ENCODE peak calls at places on chromosome 1, in nine cellular contexts. M, R, L, X, H, A, Z, T and U are unnamed samples. For H3K4me1, the result is how much of the 10 kb centered on the place peaks cover.

GRCh38 chr1:218478336-218478735 is 133.2 kb downstream of the TGFB2 start:
- DNase-seq in Z (no peak), R (no peak), T (no peak), X (no peak), H (no peak), M (no peak), L (no peak), A (no peak), U (no peak)

GRCh38 chr1:111628153-111628552 is 8.6 kb downstream of the RAP1A start:
- DNase-seq in X (no peak), R (no peak), A (no peak), T (no peak), M (peak), Z (no peak), H (no peak), L (no peak), U (no peak)

GRCh38 chr1:155207578-155208405 is at the start of gene THBS3:
- DNase-seq in R (no peak), L (no peak), X (peak), H (peak), A (peak), Z (peak), M (peak), T (peak), U (peak)

GRCh38 chr1:158329807-158330206 is 1.5 kb downstream of the CD1B start:
- DNase-seq in Z (peak), H (peak), L (no peak), M (peak), X (no peak), A (no peak), R (no peak), T (no peak), U (peak)

GRCh38 chr1:114458208-114458777 is 52.7 kb downstream of the TRIM33 start:
- DNase-seq in X (no peak), M (no peak), T (no peak), L (no peak), A (peak), R (no peak), H (no peak), Z (no peak), U (no peak)

GRCh38 chr1:33433509-33434362 is 2.8 kb upstream of the PHC2 start:
- DNase-seq in X (peak), A (peak), L (peak), R (no peak), H (no peak), M (peak), Z (no peak), T (peak), U (peak)

GRCh38 chr1:168567007-168567406 is 9.4 kb upstream of the XCL1 start:
- DNase-seq in X (no peak), Z (no peak), R (no peak), T (no peak), L (no peak), M (no peak), H (no peak), A (no peak), U (no peak)

GRCh38 chr1:184315254-184315653 is 71.6 kb upstream of the C1orf21 start:
- DNase-seq in H (no peak), A (peak), L (no peak), T (no peak), Z (no peak), M (no peak), R (no peak), X (no peak), U (peak)

GRCh38 chr1:208203127-208203847 is 40.9 kb downstream of the PLXNA2 start:
- DNase-seq in A (peak), Z (peak), H (no peak), R (no peak), L (peak), M (no peak), X (peak), T (no peak), U (peak)

GRCh38 chr1:45348020-45348419 is 7.8 kb upstream of the MUTYH start:
- DNase-seq in T (no peak), R (no peak), X (no peak), A (no peak), Z (no peak), H (no peak), L (no peak), M (peak), U (no peak)

GRCh38 chr1:101278238-101278637 is 41.4 kb downstream of the S1PR1 start:
- DNase-seq in Z (no peak), M (no peak), T (no peak), H (no peak), X (no peak), R (no peak), L (no peak), A (no peak), U (no peak)
- H3K4me1 ChIP-seq in Z (under half), M (under half), T (under half), H (under half), X (under half), R (under half), L (under half), A (under half), U (under half)

GRCh38 chr1:18632711-18633427 is 2.2 kb downstream of the PAX7 start:
- DNase-seq in Z (no peak), R (no peak), A (no peak), M (peak), H (peak), X (no peak), T (no peak), L (no peak), U (peak)
- H3K4me3 ChIP-seq in Z (no peak), R (no peak), A (no peak), M (no peak), H (peak), X (peak), T (no peak), L (no peak), U (peak)

GRCh38 chr1:66266756-66267155 is 267.2 kb upstream of the SGIP1 start:
- DNase-seq in A (no peak), T (no peak), X (no peak), Z (no peak), R (no peak), M (no peak), H (no peak), L (no peak), U (no peak)
- H3K27ac ChIP-seq in A (no peak), T (no peak), X (peak), Z (peak), R (no peak), M (no peak), H (no peak), L (no peak), U (peak)

DNA sequence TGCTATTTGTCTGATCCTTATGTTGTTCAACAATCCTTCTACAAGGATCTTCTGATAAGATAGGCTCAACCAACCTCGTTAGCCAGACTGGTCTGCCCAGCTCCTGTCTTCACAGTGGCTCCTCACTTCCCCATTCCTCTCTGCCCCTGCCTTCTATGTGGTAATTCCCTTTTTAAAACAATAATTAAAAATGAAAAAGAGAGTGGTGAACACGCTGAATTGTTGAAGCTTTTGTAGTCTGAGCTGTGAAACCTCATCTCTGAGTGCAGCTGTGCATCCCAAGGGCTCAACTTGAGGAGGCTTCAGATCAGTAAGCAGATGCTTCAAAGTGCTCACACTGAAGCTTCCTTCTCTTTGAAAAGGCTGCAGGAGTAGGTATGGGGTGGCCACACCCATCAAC is 70.7 kb upstream of the JUN start:
- DNase-seq in T (no peak), Z (no peak), R (no peak), A (no peak), L (no peak), M (peak), H (no peak), X (no peak), U (no peak)
- H3K4me1 ChIP-seq in T (under half), Z (under half), R (under half), A (under half), L (under half), M (under half), H (under half), X (under half), U (under half)

GRCh38 chr1:46447499-46448108 is 42.0 kb upstream of the DMBX1 start:
- DNase-seq in T (no peak), L (no peak), X (no peak), R (no peak), Z (no peak), A (no peak), H (no peak), M (no peak), U (no peak)
- H3K4me3 ChIP-seq in T (no peak), L (no peak), X (peak), R (no peak), Z (no peak), A (no peak), H (no peak), M (no peak), U (no peak)

DNA sequence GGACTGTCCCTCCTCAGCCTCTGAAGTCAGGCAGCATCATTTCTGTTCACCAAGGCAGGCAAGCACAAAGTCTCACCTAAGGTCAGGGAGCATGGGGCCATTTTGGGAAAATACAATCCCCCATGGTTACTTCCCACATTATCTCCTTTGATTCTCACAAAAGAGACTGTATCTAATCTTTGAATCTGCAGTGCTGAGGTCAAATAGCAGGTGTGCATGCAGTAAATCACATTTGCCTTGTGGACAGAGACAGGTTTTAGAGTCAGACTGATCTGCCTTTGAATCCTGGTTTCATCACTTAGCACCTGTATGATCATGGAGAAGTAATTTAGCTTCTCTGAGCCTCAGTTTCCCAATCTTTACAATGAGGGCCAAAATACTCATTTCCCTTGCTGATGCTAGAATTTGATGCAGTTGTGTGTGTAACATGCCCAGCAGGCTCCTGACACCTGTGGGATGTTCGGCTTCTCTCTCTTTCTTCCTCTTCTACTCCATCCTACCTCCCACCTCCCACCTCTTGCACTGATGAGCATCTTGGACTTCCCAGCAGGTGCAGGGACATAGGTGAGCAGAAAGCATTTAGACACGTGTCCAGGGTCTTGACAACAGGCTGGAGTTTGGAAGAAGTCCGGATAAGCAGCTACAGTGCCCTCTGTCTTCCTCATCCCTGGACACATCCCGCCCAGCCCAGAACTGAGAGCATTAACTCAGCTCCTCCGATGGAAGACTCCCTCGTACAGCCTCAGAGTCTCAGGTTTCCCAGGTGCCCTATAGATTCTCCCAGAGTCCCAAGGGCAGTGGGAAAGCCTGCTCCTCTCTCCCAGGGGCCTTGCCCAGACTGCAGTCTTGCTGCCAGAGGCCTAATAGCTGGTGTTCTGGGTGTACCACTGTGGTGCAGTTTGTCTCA is 18.9 kb downstream of the NENF start:
- DNase-seq in M (no peak), H (no peak), R (no peak), X (no peak), A (no peak), L (no peak), T (no peak), Z (no peak), U (no peak)
- H3K27ac ChIP-seq in M (no peak), H (no peak), R (no peak), X (peak), A (no peak), L (no peak), T (peak), Z (no peak), U (no peak)

DNA sequence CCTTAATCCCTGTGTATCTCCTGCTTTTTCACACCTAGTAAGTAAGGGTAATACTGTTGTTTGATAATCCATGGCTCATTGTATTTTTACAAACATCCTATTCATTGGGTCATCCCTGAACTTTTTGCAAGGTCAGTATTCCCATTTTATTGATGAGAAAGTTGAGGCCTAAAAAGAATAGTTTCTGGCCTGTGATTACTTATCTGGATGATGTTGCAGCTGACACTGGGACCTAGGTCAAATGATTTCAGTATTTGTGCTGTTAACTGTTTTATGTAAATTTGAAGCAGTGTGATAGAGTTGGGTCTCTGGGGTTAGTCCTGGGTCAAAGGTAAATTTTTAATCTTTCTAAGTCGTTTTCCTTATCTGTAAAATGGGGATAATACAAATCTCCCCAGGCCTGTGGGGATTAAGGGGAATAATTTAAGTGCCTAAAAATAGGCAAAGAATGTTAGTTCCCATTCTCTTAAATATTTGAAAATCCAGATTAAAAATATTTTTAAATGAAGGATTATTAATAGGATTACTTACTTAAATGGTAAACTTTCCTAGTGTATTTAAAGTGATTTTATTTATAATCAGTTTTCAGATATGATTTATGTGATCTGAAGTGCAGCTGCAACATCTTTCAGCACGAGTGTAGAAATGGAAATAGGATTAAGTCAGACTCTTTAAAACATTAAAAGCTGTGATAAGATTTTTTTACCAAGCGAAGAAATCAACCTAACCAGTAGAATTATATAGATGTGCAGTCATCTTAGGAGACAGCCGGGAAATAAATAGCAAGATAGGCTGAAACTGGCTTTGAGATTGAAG is 4.3 kb downstream of the PPP2R5A start:
- DNase-seq in R (no peak), Z (no peak), L (no peak), A (no peak), M (no peak), T (no peak), X (no peak), H (no peak), U (no peak)
- H3K4me1 ChIP-seq in R (under half), Z (under half), L (half or more), A (under half), M (under half), T (under half), X (half or more), H (under half), U (under half)

GRCh38 chr1:965526-966134 is 652 bp upstream of the PLEKHN1 start:
- DNase-seq in Z (peak), L (no peak), A (no peak), H (no peak), T (no peak), R (no peak), M (no peak), X (no peak), U (no peak)
- H3K4me3 ChIP-seq in Z (no peak), L (no peak), A (no peak), H (no peak), T (no peak), R (no peak), M (no peak), X (peak), U (no peak)

GRCh38 chr1:197744979-197745378 is 30.3 kb downstream of the DENND1B start:
- DNase-seq in L (no peak), H (no peak), M (no peak), T (no peak), R (no peak), X (no peak), Z (no peak), A (no peak), U (no peak)
- H3K27ac ChIP-seq in L (no peak), H (no peak), M (no peak), T (no peak), R (no peak), X (no peak), Z (no peak), A (no peak), U (no peak)